ENCODE peak calls at places on chromosomes 4 and X, in five cellular contexts. G is uterus, Z is body of pancreas, E is right lobe of liver, P is heart left ventricle. W is an unnamed sample.

GRCh38 chrX:47234583-47234982 is 1.8 kb downstream of the USP11 start:
- DNase-seq in P (no peak), E (no peak), G (no peak), Z (no peak), W (no peak)

GRCh38 chr4:110543577-110543976 is 67.6 kb downstream of the ENPEP start:
- DNase-seq in P (no peak), Z (no peak), E (no peak), G (no peak), W (no peak)

GRCh38 chr4:169315530-169316306 is 45.0 kb upstream of the SH3RF1 start:
- DNase-seq in Z (no peak), G (no peak), P (no peak), E (no peak), W (no peak)

GRCh38 chrX:40109288-40110008 is 11.7 kb upstream of the BCOR start:
- DNase-seq in E (peak; percentile 72), P (peak; percentile 73), G (peak; percentile 80), Z (peak; percentile 78), W (no peak)

GRCh38 chr4:147596976-147597375 is 20.2 kb upstream of the TMEM184C start:
- DNase-seq in E (no peak), Z (peak; percentile 84), G (no peak), P (no peak), W (no peak)

GRCh38 chr4:23888421-23889319 is 1.2 kb downstream of the PPARGC1A start:
- DNase-seq in G (no peak), E (no peak), P (no peak), Z (no peak), W (no peak)

GRCh38 chr4:1593458-1593857 is 90.7 kb downstream of the FAM53A start:
- DNase-seq in E (no peak), P (no peak), G (no peak), Z (no peak), W (no peak)

GRCh38 chr4:52244103-52244772 is 193.1 kb downstream of the SPATA18 start:
- DNase-seq in Z (no peak), P (no peak), E (no peak), G (no peak), W (no peak)

GRCh38 chr4:31660916-31661315 is 940.7 kb downstream of the PCDH7 start:
- DNase-seq in E (no peak), Z (no peak), G (no peak), P (no peak), W (no peak)

GRCh38 chr4:62510228-62510627 is 1310.1 kb downstream of the ADGRL3 start:
- DNase-seq in E (no peak), G (no peak), Z (no peak), P (no peak), W (no peak)

GRCh38 chr4:96593422-96593821 is 753.5 kb downstream of the PDHA2 start:
- DNase-seq in G (no peak), E (no peak), P (no peak), Z (peak; percentile 72), W (no peak)

GRCh38 chrX:66074920-66075879 is 35.3 kb upstream of the VSIG4 start:
- DNase-seq in E (no peak), P (peak; percentile 62), Z (peak; percentile 24), G (no peak), W (no peak)

DNA sequence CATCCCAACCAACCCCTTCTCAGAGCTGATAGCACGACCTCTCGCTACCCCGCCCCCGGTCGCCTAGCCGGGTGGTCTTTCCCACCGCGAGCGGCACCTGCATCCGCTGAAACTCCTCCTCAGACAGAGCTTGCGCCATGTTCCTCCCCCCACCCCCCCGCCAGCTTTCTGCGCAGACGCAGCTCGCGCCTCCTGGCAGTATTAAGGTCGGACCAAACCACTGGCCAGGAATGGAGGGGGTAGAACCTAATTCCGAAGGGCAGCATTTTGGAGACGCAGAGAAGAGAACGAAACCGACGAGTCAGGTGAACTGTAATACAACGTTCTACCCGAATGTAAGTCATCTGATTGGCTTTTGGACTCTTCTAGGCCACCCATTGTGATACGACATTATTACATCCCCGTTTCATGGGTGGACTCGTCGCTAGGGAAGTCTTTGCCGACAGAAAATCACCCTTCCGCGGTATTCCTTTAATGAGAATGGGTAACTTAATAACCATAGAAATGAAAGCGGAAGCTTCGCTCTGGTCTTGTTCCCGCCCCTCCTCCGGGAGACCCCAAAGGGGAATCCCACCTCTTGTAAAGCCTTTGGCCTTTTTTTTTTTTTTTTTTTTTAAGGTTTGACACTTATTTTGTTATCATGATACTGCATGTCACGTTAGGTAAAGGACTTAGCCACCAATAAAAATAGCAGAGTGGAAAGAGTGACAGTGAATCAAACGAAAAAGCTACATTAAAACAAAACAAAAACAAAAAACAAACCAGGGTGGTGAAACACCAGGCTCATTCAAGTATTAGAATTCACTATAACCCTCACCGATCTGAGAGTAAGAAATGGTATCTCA is at the start of gene GRIPAP1:
- DNase-seq in Z (peak; percentile 79), E (peak; percentile 75), G (peak; percentile 75), P (peak; percentile 83), W (peak; percentile 42)
- TF ChIP-seq POLR2A in Z (no peak), E (peak; percentile 65), G (no peak), P (no peak), W (peak; percentile 83)

GRCh38 chr4:25312496-25313193 is at the start of gene ZCCHC4:
- DNase-seq in P (peak; percentile 95), G (peak; percentile 88), Z (peak; percentile 91), E (peak; percentile 92), W (peak; percentile 54)
- TF ChIP-seq POLR2A in P (no peak), G (no peak), Z (peak; percentile 35), E (peak; percentile 66), W (peak; percentile 90)

GRCh38 chrX:71118032-71118984 is at the start of gene MED12:
- DNase-seq in P (peak; percentile 88), G (peak; percentile 89), E (peak; percentile 85), Z (peak; percentile 78), W (peak; percentile 68)
- TF ChIP-seq POLR2A in P (no peak), G (peak; percentile 27), E (no peak), Z (no peak), W (peak; percentile 81)

GRCh38 chr4:8771666-8772065 is 100.0 kb downstream of the HMX1 start:
- DNase-seq in P (peak; percentile 29), G (no peak), E (peak; percentile 31), Z (no peak), W (no peak)

GRCh38 chr4:8769645-8770517 is 101.8 kb downstream of the HMX1 start:
- DNase-seq in P (peak; percentile 44), G (no peak), Z (no peak), E (peak; percentile 38), W (no peak)

GRCh38 chr4:8772499-8773123 is 99.0 kb downstream of the HMX1 start:
- DNase-seq in E (peak; percentile 15), G (no peak), P (peak; percentile 6), Z (peak; percentile 4), W (no peak)

GRCh38 chr4:8771258-8771590 is 100.4 kb downstream of the HMX1 start:
- DNase-seq in P (peak; percentile 42), E (peak; percentile 45), G (no peak), Z (no peak), W (no peak)

GRCh38 chr4:8770518-8771257 is 101.0 kb downstream of the HMX1 start:
- DNase-seq in Z (no peak), G (no peak), P (peak; percentile 26), E (peak; percentile 32), W (no peak)
- TF ChIP-seq POLR2A in Z (no peak), G (no peak), P (no peak), E (no peak), W (no peak)

DNA sequence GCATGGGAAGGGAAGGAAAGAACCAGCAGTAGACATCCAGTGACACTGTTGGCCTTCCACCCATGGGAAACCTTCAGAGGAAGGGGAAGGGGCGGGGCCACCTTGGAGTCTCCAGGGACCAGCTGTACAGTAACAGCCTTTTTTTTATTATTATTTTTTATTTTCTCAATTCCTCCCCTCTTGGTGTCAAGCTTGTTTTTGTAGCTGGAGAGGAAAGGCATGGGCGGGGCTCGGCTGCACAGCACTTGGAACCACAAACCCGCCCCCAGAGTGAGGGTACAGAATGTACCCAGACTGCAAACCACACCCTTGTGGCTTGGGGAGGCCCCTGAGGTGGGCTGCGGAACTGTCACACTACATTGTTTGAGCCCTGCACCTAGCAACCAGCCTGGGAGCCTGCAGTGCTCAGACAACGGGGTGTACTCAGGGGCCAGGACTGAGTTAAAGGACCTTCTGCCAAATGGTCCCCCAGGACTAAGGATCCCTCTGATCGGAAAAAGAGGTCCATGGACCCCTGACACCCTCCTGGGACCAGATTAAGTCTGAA is 45.7 kb downstream of the PRPS1 start:
- DNase-seq in Z (peak; percentile 68), E (peak; percentile 76), G (peak; percentile 90), P (peak; percentile 90), W (no peak)
- TF ChIP-seq POLR2A in Z (no peak), E (no peak), G (no peak), P (no peak), W (no peak)

GRCh38 chr4:40630335-40631021 is 814 bp upstream of the RBM47 start:
- DNase-seq in P (no peak), E (peak; percentile 87), Z (peak; percentile 74), G (peak; percentile 16), W (peak; percentile 49)
- TF ChIP-seq POLR2A in P (no peak), E (peak; percentile 25), Z (no peak), G (no peak), W (no peak)